ENCODE peak calls at places on chromosomes 3 and 15, in seven cellular contexts. S is OCI-LY7; K is HCT116; Y is activated T-cell treated with anti-CD3 and anti-CD28 coated beads, Interleukin-2, amount 50 U/mL, for 24 hours; F is mucosa of descending colon; D is T-helper 2 cell; J is EL. P is an unnamed sample.

GRCh38 chr3:135860761-135861160 is 104.8 kb upstream of the PPP2R3A start:
- DNase-seq in Y (no peak), F (no peak), D (no peak), S (no peak), K (no peak), J (no peak), P (no peak)

GRCh38 chr15:33587773-33588172 is 277.0 kb downstream of the RYR3 start:
- DNase-seq in S (no peak), J (no peak), K (no peak), F (no peak), Y (no peak), D (no peak), P (no peak)

GRCh38 chr15:26294062-26294689 is 431.0 kb upstream of the ATP10A start:
- DNase-seq in F (no peak), Y (no peak), S (no peak), J (no peak), D (no peak), K (no peak), P (no peak)

GRCh38 chr3:184632551-184632950 is 71.0 kb downstream of the EPHB3 start:
- DNase-seq in J (no peak), Y (no peak), K (no peak), D (no peak), F (peak; percentile 78), S (no peak), P (no peak)

GRCh38 chr3:89353465-89353864 is 246.0 kb downstream of the EPHA3 start:
- DNase-seq in S (no peak), K (no peak), J (no peak), F (no peak), Y (no peak), D (no peak), P (no peak)

GRCh38 chr3:61438253-61439115 is 122.9 kb upstream of the PTPRG start:
- DNase-seq in S (no peak), Y (no peak), J (no peak), K (no peak), F (no peak), D (no peak), P (no peak)

GRCh38 chr3:16439163-16439847 is 74.2 kb downstream of the RFTN1 start:
- DNase-seq in D (no peak), Y (no peak), F (no peak), S (no peak), K (no peak), J (no peak), P (no peak)

GRCh38 chr3:17175187-17175839 is 290.6 kb downstream of the PLCL2 start:
- DNase-seq in K (no peak), J (peak; percentile 87), D (no peak), Y (no peak), S (no peak), F (no peak), P (no peak)

GRCh38 chr3:72891053-72891855 is 3.4 kb downstream of the GXYLT2 start:
- DNase-seq in F (no peak), K (no peak), D (no peak), J (peak; percentile 99), S (no peak), Y (no peak), P (no peak)